ENCODE peak calls at places on chromosomes 5 and 9, in five cellular contexts. Y is IMR-90, A is A549, T is HCT116, K is colonic mucosa. M is an unnamed sample.

GRCh38 chr5:11531805-11532204 is 372.4 kb downstream of the CTNND2 start:
- DNase-seq in A (no peak), K (no peak), Y (no peak), T (no peak), M (no peak)

GRCh38 chr5:91690921-91691320 is 307.8 kb upstream of the ARRDC3 start:
- DNase-seq in T (no peak), A (no peak), K (no peak), Y (no peak), M (no peak)

GRCh38 chr5:107439832-107440231 is 230.9 kb downstream of the EFNA5 start:
- DNase-seq in K (no peak), T (no peak), A (no peak), Y (no peak), M (no peak)

GRCh38 chr5:111950660-111951059 is 193.7 kb upstream of the NREP start:
- DNase-seq in Y (peak; percentile 80), T (no peak), A (no peak), K (no peak), M (no peak)

GRCh38 chr5:90855296-90855990 is 296.8 kb downstream of the ADGRV1 start:
- DNase-seq in T (no peak), Y (no peak), A (no peak), K (no peak), M (no peak)

GRCh38 chr5:66769839-66770617 is 173.8 kb downstream of the MAST4 start:
- DNase-seq in Y (no peak), T (no peak), A (no peak), K (no peak), M (no peak)

GRCh38 chr9:77021289-77021927 is 2.0 kb downstream of the FOXB2 start:
- DNase-seq in A (no peak), T (no peak), Y (no peak), K (no peak), M (no peak)

GRCh38 chr9:91162784-91163440 is 198.8 kb downstream of the AUH start:
- DNase-seq in K (peak; percentile 63), Y (no peak), A (no peak), T (no peak), M (peak; percentile 94)

GRCh38 chr9:129888085-129888808 is 53.0 kb downstream of the USP20 start:
- DNase-seq in T (no peak), K (peak; percentile 51), A (no peak), Y (no peak), M (peak; percentile 60)

GRCh38 chr5:139075066-139076050 is 122.8 kb downstream of the SIL1 start:
- DNase-seq in T (no peak), Y (no peak), A (no peak), K (no peak), M (no peak)

GRCh38 chr5:150505041-150505511 is 2.9 kb upstream of the NDST1 start:
- DNase-seq in K (no peak), Y (no peak), T (no peak), A (no peak), M (no peak)

GRCh38 chr5:150505816-150506215 is 2.1 kb upstream of the NDST1 start:
- DNase-seq in Y (no peak), K (no peak), T (no peak), A (no peak), M (no peak)

GRCh38 chr5:150508021-150508640 is at the start of gene NDST1:
- DNase-seq in K (no peak), T (no peak), Y (no peak), A (no peak), M (no peak)

GRCh38 chr5:150507283-150508020 is 479 bp upstream of the NDST1 start:
- DNase-seq in A (no peak), Y (no peak), K (peak; percentile 83), T (no peak), M (peak; percentile 72)

DNA sequence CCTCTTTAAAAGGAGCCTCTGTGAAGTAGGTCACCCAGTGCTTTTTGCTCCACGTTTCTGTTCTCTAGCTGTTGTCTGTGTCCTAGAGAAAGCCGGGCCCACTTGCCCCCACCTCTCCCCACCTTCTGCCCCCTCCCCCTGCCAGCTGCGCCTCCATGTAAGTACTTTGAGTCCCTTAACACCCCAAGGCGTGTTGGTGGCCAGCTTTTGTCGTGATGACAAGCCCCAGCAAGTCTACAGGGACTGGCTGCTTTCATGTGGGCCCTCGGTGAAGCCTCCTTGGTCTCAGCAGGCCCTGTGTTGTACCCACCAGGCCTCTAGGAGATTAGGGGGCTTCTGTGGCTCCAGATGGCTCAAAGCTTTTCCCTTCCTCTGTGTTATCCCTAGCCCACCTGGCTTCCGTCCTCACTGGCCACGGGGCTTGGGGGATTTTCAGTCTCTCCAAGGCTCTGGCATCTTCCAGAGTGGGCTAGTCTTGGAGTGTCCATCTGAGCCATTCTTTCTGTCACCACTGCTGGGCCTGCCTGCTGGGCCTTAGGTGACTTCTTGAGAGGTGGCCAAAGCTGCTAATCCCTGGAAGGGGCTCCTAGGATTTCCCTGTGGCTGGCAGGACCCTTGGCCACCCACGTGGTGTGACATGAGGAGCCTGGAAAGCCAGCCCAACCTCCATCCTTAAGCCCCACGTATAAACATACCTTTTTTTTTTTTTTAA is 1.2 kb upstream of the NDST1 start:
- DNase-seq in T (no peak), K (no peak), Y (no peak), A (no peak), M (no peak)
- TF ChIP-seq CTCF in T (no peak), K (no peak), Y (no peak), A (no peak), M (no peak)

DNA sequence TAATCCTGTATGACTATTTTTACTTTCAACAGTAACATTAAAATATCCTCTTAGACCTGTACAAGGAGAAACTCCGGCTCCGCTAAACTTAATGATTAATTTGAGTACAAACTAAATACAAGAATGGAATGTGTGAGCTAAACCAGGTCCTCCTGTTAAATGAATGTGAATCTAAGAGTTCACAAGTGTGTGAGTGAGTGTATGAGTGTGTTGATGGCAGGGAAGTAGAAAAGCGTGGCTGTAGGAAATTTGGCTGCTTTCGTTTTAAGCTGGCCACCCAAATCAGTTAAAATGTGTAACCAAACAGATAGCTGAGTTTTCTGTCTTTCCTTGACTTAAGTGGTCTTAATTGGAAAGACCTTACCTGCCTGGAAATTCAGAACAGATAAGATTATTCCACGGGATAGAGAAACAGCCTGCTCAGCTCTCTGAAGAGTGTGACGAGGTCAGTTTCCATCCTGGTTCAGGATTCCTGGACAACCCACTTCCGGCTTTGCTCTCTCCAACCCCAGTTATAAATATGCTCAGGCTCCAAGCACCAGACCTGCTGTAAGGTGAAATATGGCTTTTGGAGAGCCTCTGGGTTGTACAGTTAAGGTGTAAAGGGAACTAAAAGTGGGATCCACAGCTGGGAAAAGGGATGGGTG is 908.6 kb upstream of the EDIL3 start:
- DNase-seq in A (no peak), T (no peak), Y (peak; percentile 0), K (no peak), M (no peak)
- H3K4me3 ChIP-seq in A (peak overlapping the region; percentile 14), T (no peak overlapping the region), Y (peak overlapping the region; percentile 33), K (peak overlapping the region; percentile 27), M (no peak overlapping the region)

DNA sequence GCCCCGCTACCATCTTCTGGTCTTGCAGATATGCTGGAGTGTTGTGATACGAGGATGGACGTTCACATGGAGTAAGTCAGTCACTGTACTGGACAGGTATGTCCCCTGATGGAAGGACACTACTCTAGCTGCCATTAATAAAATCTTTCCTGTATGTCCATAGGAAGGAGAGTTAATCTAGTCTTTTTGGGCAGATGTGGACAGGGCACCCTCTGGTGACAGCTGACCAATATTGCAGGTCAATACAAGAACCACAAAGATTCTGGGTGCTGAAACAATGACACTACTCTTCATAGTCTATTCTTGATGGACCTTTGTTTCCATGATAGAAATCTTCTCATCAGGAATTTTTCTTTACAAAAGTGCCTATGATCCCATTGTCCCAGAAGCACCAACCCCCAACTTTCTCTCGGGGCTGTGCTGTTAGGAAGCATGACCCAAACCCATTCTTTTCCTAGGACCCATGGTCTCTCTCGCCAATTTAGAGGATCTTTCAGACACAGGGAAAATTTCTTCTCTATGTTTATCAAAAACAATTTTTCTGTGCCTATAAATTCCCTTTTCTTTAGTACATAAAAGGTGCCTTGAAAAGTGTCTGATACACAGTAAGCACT is 376.9 kb downstream of the DTWD2 start:
- DNase-seq in K (no peak), T (peak; percentile 19), A (peak; percentile 3), Y (peak; percentile 17), M (no peak)
- TF ChIP-seq CTCF in K (peak; percentile 27), T (peak; percentile 48), A (peak; percentile 35), Y (peak; percentile 56), M (no peak)

DNA sequence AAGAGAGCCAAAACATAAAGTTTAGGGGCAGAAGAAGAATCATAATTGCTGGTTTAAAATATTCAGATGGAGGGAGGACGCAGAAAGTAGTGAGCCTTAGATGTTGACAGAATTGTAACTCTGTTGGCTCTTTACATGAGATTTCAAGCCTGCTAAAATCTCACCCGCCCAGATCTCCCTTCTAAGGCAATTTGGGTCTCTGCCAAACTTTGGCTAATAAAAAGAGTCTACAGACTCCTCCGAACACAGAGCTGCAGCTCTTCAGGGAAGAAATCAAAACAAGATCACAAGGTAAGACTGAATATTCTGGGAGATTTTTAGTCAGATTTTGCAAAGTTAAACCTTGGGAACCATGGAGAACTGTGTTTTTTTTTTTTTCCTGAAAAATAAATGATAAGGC is at the start of gene IL33:
- DNase-seq in A (no peak), K (no peak), Y (no peak), T (no peak), M (no peak)
- H3K4me3 ChIP-seq in A (no peak within 1 kb of the TSS), K (no peak within 1 kb of the TSS), Y (no peak within 1 kb of the TSS), T (no peak within 1 kb of the TSS), M (no peak within 1 kb of the TSS)

M was measured in Peyer's patch.